ENCODE peak calls at places on chromosomes 4 and X, in four cellular contexts. J, S, Z and G are unnamed samples.

GRCh38 chr4:4854649-4855292 is 4.7 kb upstream of the MSX1 start:
- DNase-seq in J (no peak), S (no peak), Z (no peak), G (no peak)

GRCh38 chr4:126582737-126583136 is 1050.0 kb upstream of the INTU start:
- DNase-seq in J (peak; percentile 44), S (no peak), Z (no peak), G (no peak)

GRCh38 chr4:88964450-88964849 is 92.5 kb downstream of the FAM13A start:
- DNase-seq in J (no peak), S (no peak), Z (no peak), G (no peak)

GRCh38 chrX:21373001-21373400 is 1.2 kb upstream of the CNKSR2 start:
- DNase-seq in J (no peak), S (no peak), Z (no peak), G (no peak)

GRCh38 chrX:153687121-153688039 is at the start of gene SLC6A8:
- DNase-seq in J (peak; percentile 69), S (no peak), Z (peak; percentile 31), G (no peak)

GRCh38 chrX:136318895-136319597 is 18.3 kb downstream of the ADGRG4 start:
- DNase-seq in J (no peak), S (no peak), Z (no peak), G (no peak)

GRCh38 chrX:110755061-110755460 is 40.6 kb downstream of the CHRDL1 start:
- DNase-seq in J (no peak), S (no peak), Z (no peak), G (no peak)

GRCh38 chrX:115598556-115598955 is 37.6 kb downstream of the PLS3 start:
- DNase-seq in J (no peak), S (no peak), Z (no peak), G (no peak)

GRCh38 chrX:152831391-152831790 is 528 bp downstream of the NSDHL start:
- DNase-seq in J (no peak), S (no peak), Z (no peak), G (no peak)

GRCh38 chrX:115053223-115053622 is 35.8 kb upstream of the IL13RA2 start:
- DNase-seq in J (no peak), S (no peak), Z (no peak), G (no peak)

GRCh38 chr4:25486171-25486570 is 109.1 kb downstream of the ANAPC4 start:
- DNase-seq in J (no peak), S (no peak), Z (peak; percentile 15), G (peak; percentile 39)
- TF ChIP-seq ZNF274 in J (no peak), S (no peak), Z (no peak), G (no peak)

GRCh38 chr4:99091174-99091573 is 2.6 kb upstream of the ADH5 start:
- DNase-seq in J (no peak), S (no peak), Z (no peak), G (no peak)

GRCh38 chr4:99088485-99089365 is at the start of gene ADH5:
- DNase-seq in J (peak; percentile 84), S (peak; percentile 51), Z (peak; percentile 78), G (peak; percentile 65)

GRCh38 chr4:99084595-99084994 is 4.0 kb downstream of the ADH5 start:
- DNase-seq in J (no peak), S (no peak), Z (no peak), G (no peak)

GRCh38 chr4:99090511-99090910 is 1.9 kb upstream of the ADH5 start:
- DNase-seq in J (no peak), S (no peak), Z (no peak), G (no peak)

DNA sequence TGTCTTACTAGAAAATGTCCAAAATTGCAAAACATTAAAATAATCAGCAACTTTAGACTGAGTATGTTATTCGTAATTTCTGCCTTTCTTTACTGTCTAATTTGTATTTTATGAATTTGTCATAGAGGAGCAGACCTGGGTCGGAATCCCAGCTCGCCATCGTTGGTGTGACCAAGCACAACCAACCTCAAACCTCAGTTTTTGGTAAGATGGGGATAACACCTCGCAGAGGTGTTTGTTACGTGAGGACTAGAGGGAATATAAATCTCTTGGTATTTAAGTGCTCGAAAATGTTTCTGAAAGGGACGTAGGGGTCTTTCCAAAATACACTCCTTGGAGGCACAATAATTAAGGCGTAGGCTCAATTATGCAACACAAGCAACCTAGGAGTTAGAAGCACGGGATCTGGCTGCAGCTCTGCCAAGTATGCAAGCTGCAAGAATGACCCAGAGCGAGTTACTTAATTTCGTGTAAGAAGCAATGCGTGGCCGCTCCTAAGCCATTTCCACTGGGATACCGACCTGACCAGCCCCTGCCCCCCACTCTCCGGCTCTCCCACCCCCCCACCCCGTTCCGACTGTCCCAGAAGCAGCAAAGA is 602 bp downstream of the ADH5 start:
- DNase-seq in J (no peak), S (no peak), Z (peak; percentile 48), G (peak; percentile 16)
- TF ChIP-seq SUZ12 in J (no peak), S (no peak), Z (no peak), G (no peak)

DNA sequence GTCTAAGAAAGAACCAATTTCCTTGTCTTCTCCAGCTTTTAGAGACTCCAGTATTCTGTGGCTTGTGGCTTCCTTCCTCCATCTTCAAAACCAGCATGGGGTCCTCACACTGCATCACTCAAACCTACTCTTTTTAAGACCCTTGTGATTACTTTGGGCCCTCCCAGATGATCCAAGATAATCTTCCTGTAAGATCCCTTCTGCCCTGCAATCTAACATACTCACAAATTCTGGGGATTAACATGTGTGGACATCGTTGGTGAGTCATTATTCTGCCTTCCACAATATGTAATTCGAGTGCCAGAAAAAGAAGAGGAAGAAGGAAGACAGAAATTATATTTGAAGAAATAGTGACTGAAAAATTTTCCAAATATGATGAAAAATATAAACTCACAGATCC is 47.9 kb downstream of the BEND4 start:
- DNase-seq in J (no peak), S (no peak), Z (no peak), G (no peak)
- TF ChIP-seq ZNF274 in J (no peak), S (no peak), Z (no peak), G (no peak)

GRCh38 chr4:152509595-152510209 is 26.2 kb downstream of the FBXW7 start:
- DNase-seq in J (no peak), S (no peak), Z (no peak), G (no peak)
- TF ChIP-seq SUZ12 in J (no peak), S (no peak), Z (no peak), G (no peak)